ENCODE peak calls at places on chromosomes 1 and 21, in ten cellular contexts. K, M, Z, W, D, A, H, C, X and S are unnamed samples.

GRCh38 chr1:29849038-29849750 is 612.9 kb downstream of the PTPRU start:
- DNase-seq in K (no peak), M (peak), Z (peak), W (peak), D (no peak), A (peak), H (peak), C (peak), X (peak), S (no peak)

GRCh38 chr1:179926494-179927205 is 28.0 kb upstream of the CEP350 start:
- DNase-seq in K (no peak), M (no peak), Z (peak), W (peak), D (no peak), A (no peak), H (no peak), C (no peak), X (peak), S (no peak)

GRCh38 chr1:197521118-197521739 is 253.2 kb downstream of the CRB1 start:
- DNase-seq in K (no peak), M (peak), Z (peak), W (peak), D (no peak), A (peak), H (peak), C (no peak), X (peak), S (no peak)

GRCh38 chr1:17207046-17207445 is 2.1 kb downstream of the PADI1 start:
- DNase-seq in K (no peak), M (no peak), Z (peak), W (no peak), D (no peak), A (peak), H (peak), C (no peak), X (no peak), S (no peak)

GRCh38 chr21:42299324-42300044 is 15.7 kb downstream of the TFF3 start:
- DNase-seq in K (peak), M (no peak), Z (no peak), W (no peak), D (peak), A (no peak), H (peak), C (peak), X (no peak), S (no peak)

GRCh38 chr1:201885531-201886075 is 3.1 kb upstream of the SHISA4 start:
- DNase-seq in K (no peak), M (no peak), Z (peak), W (peak), D (no peak), A (no peak), H (peak), C (peak), X (peak), S (no peak)

GRCh38 chr1:54329337-54329954 is 76.7 kb downstream of the SSBP3 start:
- DNase-seq in K (no peak), M (no peak), Z (no peak), W (no peak), D (peak), A (no peak), H (no peak), C (no peak), X (no peak), S (no peak)

GRCh38 chr21:17660862-17661261 is 48.2 kb upstream of the BTG3 start:
- DNase-seq in K (no peak), M (no peak), Z (no peak), W (no peak), D (peak), A (no peak), H (no peak), C (no peak), X (no peak), S (peak)

GRCh38 chr1:153560241-153560640 is 5.4 kb downstream of the S100A2 start:
- DNase-seq in K (no peak), M (no peak), Z (no peak), W (no peak), D (no peak), A (no peak), H (no peak), C (no peak), X (no peak), S (no peak)

GRCh38 chr1:78048446-78048845 is 2.7 kb downstream of the GIPC2 start:
- DNase-seq in K (no peak), M (no peak), Z (no peak), W (no peak), D (no peak), A (no peak), H (no peak), C (no peak), X (no peak), S (no peak)

GRCh38 chr1:13820456-13820855 is 120.5 kb downstream of the PRDM2 start:
- DNase-seq in K (no peak), M (no peak), Z (no peak), W (no peak), D (no peak), A (no peak), H (no peak), C (no peak), X (no peak), S (no peak)

GRCh38 chr1:40396420-40396819 is 22.9 kb downstream of the SMAP2 start:
- DNase-seq in K (no peak), M (no peak), Z (no peak), W (no peak), D (no peak), A (no peak), H (no peak), C (no peak), X (no peak), S (no peak)

GRCh38 chr1:53949023-53949611 is 3.0 kb downstream of the LRRC42 start:
- DNase-seq in K (no peak), M (peak), Z (peak), W (peak), D (no peak), A (peak), H (no peak), C (no peak), X (peak), S (no peak)

GRCh38 chr1:110233861-110234260 is 23.7 kb downstream of the KCNC4 start:
- DNase-seq in K (no peak), M (no peak), Z (no peak), W (no peak), D (no peak), A (no peak), H (no peak), C (no peak), X (no peak), S (no peak)

GRCh38 chr21:36881223-36881622 is 85.2 kb downstream of the HLCS start:
- DNase-seq in K (no peak), M (no peak), Z (no peak), W (no peak), D (peak), A (no peak), H (no peak), C (no peak), X (peak), S (no peak)

GRCh38 chr1:48203287-48203900 is 19.1 kb upstream of the SLC5A9 start:
- DNase-seq in K (no peak), M (peak), Z (peak), W (peak), D (no peak), A (peak), H (peak), C (no peak), X (peak), S (no peak)

GRCh38 chr1:183243190-183244065 is 57.4 kb downstream of the LAMC2 start:
- DNase-seq in K (no peak), M (no peak), Z (peak), W (peak), D (no peak), A (no peak), H (no peak), C (no peak), X (no peak), S (no peak)

GRCh38 chr1:54007613-54008012 is 10.4 kb downstream of the LDLRAD1 start:
- DNase-seq in K (no peak), M (no peak), Z (no peak), W (no peak), D (no peak), A (peak), H (no peak), C (no peak), X (no peak), S (no peak)